ENCODE peak calls at places on chromosome 12, in four cellular contexts. Q is tibial nerve, W is esophagus squamous epithelium, F is ascending aorta. T is an unnamed sample. For H3K4me1, the result is how much of the 10 kb centered on the place peaks cover.

GRCh38 chr12:56315256-56315625 is 547 bp downstream of the CNPY2 start:
- DNase-seq in Q (no peak), W (no peak), F (no peak), T (peak)

GRCh38 chr12:84043355-84043754 is 869.2 kb downstream of the SLC6A15 start:
- DNase-seq in Q (no peak), W (no peak), F (no peak), T (peak)

GRCh38 chr12:121453629-121454028 is 53.7 kb downstream of the RNF34 start:
- DNase-seq in Q (no peak), W (no peak), F (no peak), T (peak)

GRCh38 chr12:110039085-110039807 is 9.1 kb downstream of the C12orf76 start:
- DNase-seq in Q (no peak), W (no peak), F (no peak), T (no peak)

GRCh38 chr12:62703011-62703380 is 232.0 kb downstream of the PPM1H start:
- DNase-seq in Q (no peak), W (no peak), F (no peak), T (no peak)

GRCh38 chr12:77754086-77754485 is 76.6 kb upstream of the NAV3 start:
- DNase-seq in Q (no peak), W (no peak), F (no peak), T (no peak)

GRCh38 chr12:104406164-104406563 is 50.6 kb upstream of the CHST11 start:
- DNase-seq in Q (no peak), W (no peak), F (no peak), T (no peak)

GRCh38 chr12:20832911-20833310 is 22.4 kb downstream of the SLCO1B3 start:
- DNase-seq in Q (no peak), W (no peak), F (no peak), T (no peak)

GRCh38 chr12:6383572-6384498 is at the start of gene LTBR:
- DNase-seq in Q (peak), W (peak), F (peak), T (peak)

GRCh38 chr12:108720757-108721514 is 10.4 kb downstream of the CORO1C start:
- DNase-seq in Q (no peak), W (no peak), F (no peak), T (no peak)

GRCh38 chr12:119202544-119202943 is 23.8 kb downstream of the HSPB8 start:
- DNase-seq in Q (no peak), W (no peak), F (no peak), T (no peak)

GRCh38 chr12:116759783-116760581 is 21.9 kb downstream of the RNFT2 start:
- DNase-seq in Q (no peak), W (no peak), F (no peak), T (peak)

GRCh38 chr12:105064564-105065222 is 19.6 kb downstream of the ALDH1L2 start:
- DNase-seq in Q (no peak), W (no peak), F (no peak), T (no peak)

GRCh38 chr12:26791328-26791791 is 41.6 kb downstream of the ITPR2 start:
- DNase-seq in Q (no peak), W (no peak), F (no peak), T (no peak)

GRCh38 chr12:8951744-8952143 is 2.3 kb upstream of the M6PR start:
- DNase-seq in Q (no peak), W (no peak), F (no peak), T (no peak)
- H3K4me3 ChIP-seq in Q (no peak), W (no peak), F (no peak), T (no peak)

GRCh38 chr12:47845066-47845465 is 25.4 kb upstream of the HDAC7 start:
- DNase-seq in Q (no peak), W (no peak), F (no peak), T (no peak)

GRCh38 chr12:47844264-47845020 is 24.7 kb upstream of the HDAC7 start:
- DNase-seq in Q (peak), W (no peak), F (no peak), T (no peak)

GRCh38 chr12:47848853-47849252 is 29.1 kb upstream of the HDAC7 start:
- DNase-seq in Q (no peak), W (no peak), F (no peak), T (no peak)

GRCh38 chr12:47849261-47849660 is 29.6 kb upstream of the HDAC7 start:
- DNase-seq in Q (no peak), W (no peak), F (no peak), T (no peak)

DNA sequence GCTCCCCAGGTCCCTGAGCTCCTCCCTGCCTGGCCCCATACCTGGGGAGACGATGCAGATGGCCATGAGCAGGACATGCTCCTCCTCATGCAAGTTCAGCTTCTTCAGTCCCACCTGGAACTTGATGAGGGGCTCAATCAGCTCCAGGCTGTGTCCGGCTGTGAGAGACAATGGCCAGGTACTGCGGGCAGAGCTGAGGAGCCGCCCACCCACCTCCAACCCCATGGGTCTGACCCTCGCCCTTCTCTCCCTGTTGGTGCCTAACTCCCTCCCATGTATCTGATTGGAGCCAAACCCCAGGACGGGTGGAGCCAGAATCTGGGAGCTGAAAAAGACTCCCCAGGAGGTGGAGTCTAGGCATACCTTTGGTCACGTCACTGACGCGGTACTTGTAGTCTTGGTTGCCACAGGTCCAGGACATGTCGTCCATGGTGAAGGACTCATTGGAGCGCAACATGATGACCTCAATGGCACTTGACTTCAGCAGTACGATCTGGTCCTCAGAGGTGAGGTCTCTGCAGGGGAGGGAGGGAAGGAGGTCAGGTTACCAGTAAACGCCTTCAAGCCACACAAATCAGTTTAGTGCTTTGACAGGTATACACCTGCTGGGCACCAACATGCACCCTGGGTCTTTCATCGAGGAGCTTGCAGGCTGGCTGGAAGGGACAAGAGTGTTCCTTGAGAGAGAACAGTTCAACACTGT is 26.7 kb upstream of the HDAC7 start:
- DNase-seq in Q (no peak), W (no peak), F (no peak), T (no peak)
- H3K27ac ChIP-seq in Q (no peak), W (no peak), F (no peak), T (no peak)

GRCh38 chr12:54961190-54961589 is 23.4 kb downstream of the TESPA1 start:
- DNase-seq in Q (no peak), W (no peak), F (no peak), T (no peak)

GRCh38 chr12:54956818-54957641 is 27.5 kb downstream of the TESPA1 start:
- DNase-seq in Q (no peak), W (no peak), F (no peak), T (no peak)

GRCh38 chr12:54958048-54958658 is 26.4 kb downstream of the TESPA1 start:
- DNase-seq in Q (no peak), W (no peak), F (no peak), T (no peak)

GRCh38 chr12:54956322-54956721 is 28.2 kb downstream of the TESPA1 start:
- DNase-seq in Q (no peak), W (no peak), F (no peak), T (no peak)

DNA sequence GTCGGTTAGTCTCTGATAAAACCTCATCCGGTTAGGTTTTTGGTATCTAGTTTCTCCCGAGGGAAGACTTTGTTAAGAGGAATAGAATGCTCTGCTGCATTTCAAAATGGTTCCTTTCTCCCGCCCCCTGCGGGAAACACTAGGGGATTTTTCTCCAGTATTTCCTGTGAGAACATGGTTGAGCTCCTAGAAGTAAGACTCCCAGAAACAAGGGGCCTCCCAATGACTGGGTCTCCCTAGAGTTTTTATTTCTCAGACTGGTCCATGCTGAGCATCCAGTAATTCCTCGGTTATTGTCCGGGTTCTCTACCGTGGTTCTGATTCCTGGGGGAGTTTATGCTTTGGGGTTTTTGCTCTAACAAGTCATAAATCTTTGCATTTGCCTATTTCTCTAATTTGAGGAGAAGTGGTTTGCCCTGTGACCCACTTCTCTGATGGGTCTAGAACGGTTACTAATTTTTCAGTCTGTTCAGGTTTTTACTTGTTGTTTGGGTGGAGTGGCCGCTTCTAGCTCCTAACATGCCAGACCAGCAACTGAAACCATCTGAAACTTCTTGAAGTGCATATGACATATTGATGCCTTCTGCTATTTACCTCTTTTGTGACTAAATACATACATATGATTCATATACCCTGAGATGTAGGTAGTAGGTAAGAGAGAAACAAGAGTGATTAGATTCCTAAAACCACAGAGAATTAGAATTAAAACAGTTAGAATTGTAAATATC is 25.1 kb downstream of the TESPA1 start:
- DNase-seq in Q (no peak), W (no peak), F (no peak), T (no peak)
- H3K4me1 ChIP-seq in Q (under half), W (under half), F (under half), T (under half)

GRCh38 chr12:54352891-54353874 is 11.1 kb downstream of the GPR84 start:
- DNase-seq in Q (no peak), W (no peak), F (no peak), T (no peak)
- H3K4me3 ChIP-seq in Q (no peak), W (no peak), F (no peak), T (no peak)

T was measured in right cardiac atrium.